ENCODE peak calls at places on chromosomes 13 and 19, in ten cellular contexts. N is stimulated activated CD4-positive, alpha-beta T cell treated with anti-CD3 and anti-CD28 coated beads, Interleukin-1b, Interleukin-23, amount 100 ng/mL, for 24 hours; O is tibial nerve; E is myocyte; R is NCI-H460; Y is GM23338; I is stimulated activated CD8-positive, alpha-beta memory T cell treated with anti-CD3 and anti-CD28 coated beads, Interleukin-15, amount 100 ng/mL, for 4 hours; J is COR-L47; Z is EL; T is naive thymus-derived CD4-positive, alpha-beta T cell. Q is an unnamed sample.

GRCh38 chr19:51364200-51365106 is 1.7 kb downstream of the ETFB start:
- DNase-seq in O (no peak), E (no peak), Y (no peak), R (peak; percentile 21), I (no peak), Z (peak; percentile 47), J (no peak), T (no peak), N (no peak), Q (no peak)

GRCh38 chr13:80226645-80227044 is 114.3 kb downstream of the SPRY2 start:
- DNase-seq in T (no peak), R (no peak), E (no peak), Y (no peak), J (no peak), Z (no peak), I (no peak), O (no peak), N (no peak), Q (no peak)

GRCh38 chr13:73656863-73657262 is 477.3 kb downstream of the KLF12 start:
- DNase-seq in Y (no peak), R (no peak), J (no peak), N (no peak), O (no peak), I (no peak), T (no peak), Z (peak; percentile 37), E (no peak), Q (no peak)

GRCh38 chr13:74243637-74244526 is 109.7 kb upstream of the KLF12 start:
- DNase-seq in R (no peak), I (no peak), J (no peak), O (no peak), T (no peak), N (no peak), Z (peak; percentile 91), Y (no peak), E (no peak), Q (no peak)

GRCh38 chr13:78060966-78061365 is 142.3 kb upstream of the EDNRB start:
- DNase-seq in J (no peak), O (no peak), Y (no peak), T (no peak), I (no peak), Z (no peak), E (no peak), R (peak; percentile 1), N (no peak), Q (no peak)

GRCh38 chr13:45046445-45046844 is 57.1 kb downstream of the GPALPP1 start:
- DNase-seq in I (no peak), Y (peak; percentile 5), J (no peak), R (no peak), O (no peak), E (no peak), N (no peak), T (no peak), Z (no peak), Q (no peak)

GRCh38 chr19:35757231-35757748 is 461 bp upstream of the HSPB6 start:
- DNase-seq in Y (peak; percentile 52), E (peak; percentile 91), J (peak; percentile 18), O (peak; percentile 84), Z (peak; percentile 96), N (no peak), I (no peak), T (no peak), R (no peak), Q (no peak)

GRCh38 chr13:34364633-34365032 is 546.7 kb downstream of the RFC3 start:
- DNase-seq in E (no peak), J (no peak), R (no peak), T (no peak), Z (no peak), I (no peak), O (no peak), N (no peak), Y (no peak), Q (no peak)

GRCh38 chr19:3670258-3670795 is 29.9 kb downstream of the PIP5K1C start:
- DNase-seq in E (no peak), T (no peak), Y (no peak), R (peak; percentile 86), I (no peak), N (no peak), J (no peak), O (peak; percentile 81), Z (peak; percentile 95), Q (no peak)

GRCh38 chr19:45716314-45717130 is 14.2 kb downstream of the FBXO46 start:
- DNase-seq in Y (peak; percentile 61), J (no peak), N (no peak), R (no peak), T (no peak), I (no peak), Z (no peak), E (peak; percentile 29), O (no peak), Q (no peak)

GRCh38 chr13:67943116-67943515 is 713.0 kb upstream of the PCDH9 start:
- DNase-seq in T (no peak), R (no peak), I (no peak), N (no peak), Y (no peak), E (peak; percentile 3), O (no peak), J (no peak), Z (no peak), Q (no peak)

GRCh38 chr13:36883829-36884228 is 36.2 kb downstream of the SMAD9 start:
- DNase-seq in T (no peak), I (no peak), Z (no peak), R (no peak), Y (no peak), J (no peak), N (no peak), O (no peak), E (no peak), Q (no peak)

GRCh38 chr13:108915095-108915633 is 285.8 kb downstream of the MYO16 start:
- DNase-seq in Y (peak; percentile 39), J (no peak), E (peak; percentile 48), T (no peak), R (peak; percentile 38), I (no peak), O (no peak), N (no peak), Z (peak; percentile 14), Q (no peak)

GRCh38 chr13:26529441-26529840 is 28.0 kb upstream of the WASF3 start:
- DNase-seq in Y (peak; percentile 78), I (no peak), R (peak; percentile 27), J (no peak), Z (peak; percentile 49), N (no peak), E (peak; percentile 75), T (no peak), O (no peak), Q (peak; percentile 77)